ENCODE peak calls at places on chromosomes 2 and 18, in seven cellular contexts. D is thyroid gland, F is tibial nerve, J is uterus, N is dorsolateral prefrontal cortex, Q is ovary, G is brain microvascular endothelial cell. T is an unnamed sample.
A peak's percentile ranks its signal among the peaks of the same experiment; 100 is the strongest.

GRCh38 chr2:33141476-33141875 is 194.7 kb downstream of the LTBP1 start:
- DNase-seq in D (no peak), F (no peak), J (no peak), N (no peak), Q (no peak), G (no peak), T (no peak)

GRCh38 chr2:174593574-174594203 is 3.9 kb downstream of the WIPF1 start:
- DNase-seq in D (no peak), F (peak; percentile 41), J (no peak), N (no peak), Q (no peak), G (peak; percentile 80), T (no peak)

GRCh38 chr2:224126459-224126858 is 87.4 kb upstream of the SERPINE2 start:
- DNase-seq in D (no peak), F (no peak), J (no peak), N (no peak), Q (no peak), G (no peak), T (no peak)

GRCh38 chr2:109407401-109408335 is 206.1 kb downstream of the SEPTIN10 start:
- DNase-seq in D (peak; percentile 64), F (no peak), J (no peak), N (no peak), Q (no peak), G (no peak), T (no peak)

GRCh38 chr18:10579079-10579867 is 53.4 kb downstream of the NAPG start:
- DNase-seq in D (no peak), F (no peak), J (no peak), N (no peak), Q (no peak), G (peak; percentile 47), T (no peak)

GRCh38 chr2:83665894-83666293 is 793.2 kb downstream of the SUCLG1 start:
- DNase-seq in D (no peak), F (no peak), J (no peak), N (no peak), Q (no peak), G (no peak), T (no peak)

GRCh38 chr2:42041377-42042127 is 6.3 kb upstream of the PKDCC start:
- DNase-seq in D (no peak), F (no peak), J (no peak), N (no peak), Q (no peak), G (no peak), T (no peak)

GRCh38 chr2:134402385-134402784 is 148.5 kb downstream of the MGAT5 start:
- DNase-seq in D (no peak), F (peak; percentile 63), J (peak; percentile 33), N (no peak), Q (no peak), G (peak; percentile 49), T (no peak)

GRCh38 chr2:236675526-236675925 is 105.9 kb downstream of the ACKR3 start:
- DNase-seq in D (no peak), F (no peak), J (no peak), N (no peak), Q (no peak), G (no peak), T (no peak)

GRCh38 chr2:133262888-133263287 is 305.4 kb downstream of the NCKAP5 start:
- DNase-seq in D (no peak), F (no peak), J (no peak), N (no peak), Q (no peak), G (no peak), T (no peak)

GRCh38 chr2:133266926-133267590 is 301.2 kb downstream of the NCKAP5 start:
- DNase-seq in D (no peak), F (no peak), J (no peak), N (no peak), Q (no peak), G (no peak), T (peak; percentile 38)

GRCh38 chr2:133270550-133270949 is 297.7 kb downstream of the NCKAP5 start:
- DNase-seq in D (no peak), F (no peak), J (no peak), N (no peak), Q (no peak), G (no peak), T (no peak)

GRCh38 chr2:133264951-133265949 is 303.0 kb downstream of the NCKAP5 start:
- DNase-seq in D (no peak), F (no peak), J (no peak), N (peak; percentile 26), Q (peak; percentile 26), G (no peak), T (peak; percentile 64)

GRCh38 chr2:133266075-133266925 is 302.0 kb downstream of the NCKAP5 start:
- DNase-seq in D (no peak), F (no peak), J (no peak), N (no peak), Q (peak; percentile 40), G (no peak), T (peak; percentile 56)
- TF ChIP-seq CTCF in D (no peak), F (no peak), J (no peak), N (no peak), Q (peak; percentile 23), G (peak; percentile 47), T (no peak)

GRCh38 chr2:239361311-239361642 is 39.5 kb downstream of the HDAC4 start:
- DNase-seq in D (no peak), F (no peak), J (no peak), N (no peak), Q (no peak), G (no peak), T (no peak)
- TF ChIP-seq CTCF in D (no peak), F (no peak), J (no peak), N (no peak), Q (no peak), G (peak; percentile 63), T (peak; percentile 17)

DNA sequence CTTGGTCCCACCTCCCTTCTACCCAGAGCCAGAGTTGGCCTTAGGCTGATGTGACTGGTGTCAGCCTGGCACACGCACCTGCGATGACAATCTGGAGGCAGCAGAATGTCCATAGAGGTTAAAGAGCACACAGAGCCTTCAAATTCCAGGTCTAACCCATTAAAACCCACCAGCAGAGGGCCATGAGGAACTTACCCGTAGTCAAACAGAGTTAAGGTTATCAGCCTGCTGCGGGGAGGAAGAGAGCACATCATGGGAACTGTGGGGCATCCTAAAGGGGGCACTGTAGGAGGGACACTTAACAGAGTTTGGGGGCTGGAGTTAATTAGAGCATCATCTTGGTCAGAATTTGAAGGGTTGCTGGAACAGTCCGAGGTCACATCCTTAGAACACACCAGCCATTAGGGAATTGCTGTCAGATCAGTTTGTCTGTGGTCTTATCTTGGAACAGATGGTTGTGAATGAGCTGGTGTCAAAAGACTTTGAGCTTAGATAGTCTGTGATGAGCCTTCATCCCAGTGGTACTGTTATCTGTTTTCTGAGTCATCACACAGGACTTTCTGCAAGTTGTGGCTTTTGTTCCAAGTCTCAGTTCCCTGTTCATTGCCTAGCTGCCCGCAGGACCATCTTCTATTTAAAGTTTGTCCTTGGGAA is 248.6 kb downstream of the LOXHD1 start:
- DNase-seq in D (no peak), F (no peak), J (no peak), N (no peak), Q (no peak), G (peak; percentile 27), T (no peak)
- TF ChIP-seq CTCF in D (no peak), F (no peak), J (no peak), N (no peak), Q (no peak), G (peak; percentile 31), T (peak; percentile 7)

GRCh38 chr2:137659616-137660015 is 304.7 kb upstream of the HNMT start:
- DNase-seq in D (no peak), F (no peak), J (no peak), N (no peak), Q (no peak), G (peak; percentile 4), T (no peak)
- TF ChIP-seq CTCF in D (no peak), F (no peak), J (no peak), N (no peak), Q (no peak), G (no peak), T (no peak)

GRCh38 chr2:238127165-238128060 is 11.1 kb upstream of the KLHL30 start:
- DNase-seq in D (peak; percentile 66), F (no peak), J (peak; percentile 36), N (no peak), Q (peak; percentile 48), G (peak; percentile 51), T (peak; percentile 41)
- TF ChIP-seq CTCF in D (no peak), F (no peak), J (no peak), N (no peak), Q (no peak), G (peak; percentile 15), T (no peak)

GRCh38 chr2:46781468-46782189 is 134.0 kb downstream of the MCFD2 start:
- DNase-seq in D (no peak), F (no peak), J (no peak), N (no peak), Q (no peak), G (no peak), T (no peak)

GRCh38 chr2:46786228-46786627 is 129.4 kb downstream of the MCFD2 start:
- DNase-seq in D (no peak), F (no peak), J (no peak), N (no peak), Q (no peak), G (no peak), T (no peak)

GRCh38 chr2:46784278-46784677 is 131.3 kb downstream of the MCFD2 start:
- DNase-seq in D (no peak), F (no peak), J (no peak), N (no peak), Q (no peak), G (no peak), T (no peak)

DNA sequence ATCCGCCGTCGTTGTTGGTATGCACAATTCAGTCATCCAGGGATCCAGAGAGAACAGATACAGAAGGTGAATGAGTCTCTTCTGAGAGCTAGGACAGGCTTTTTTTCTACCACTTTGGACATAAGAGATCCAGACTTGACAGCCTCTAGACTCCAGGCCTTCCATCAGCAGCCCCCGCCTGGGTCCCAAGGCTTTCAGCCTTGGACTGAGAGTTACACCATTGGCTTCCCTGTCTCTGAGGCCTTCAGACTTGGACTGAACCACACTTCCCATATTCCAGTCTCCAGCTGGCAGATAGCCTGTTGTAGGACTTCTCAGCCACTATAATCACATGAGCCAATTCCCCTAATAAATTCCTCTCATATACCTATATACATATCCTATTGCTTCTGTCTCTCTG is 128.3 kb downstream of the MCFD2 start:
- DNase-seq in D (no peak), F (no peak), J (no peak), N (no peak), Q (no peak), G (no peak), T (no peak)
- TF ChIP-seq CTCF in D (no peak), F (no peak), J (no peak), N (no peak), Q (no peak), G (no peak), T (no peak)